ENCODE peak calls at places on chromosomes 6 and 20, in eight cellular contexts. D, J, O, A, C, Q, X and F are unnamed samples. For H3K4me1, the result is how much of the 10 kb centered on the place peaks cover.

GRCh38 chr6:28005975-28006374 is 48.9 kb downstream of the OR2B6 start:
- DNase-seq in C (no peak), Q (no peak), A (no peak), D (no peak), J (no peak), O (no peak), X (no peak), F (no peak)

GRCh38 chr6:70860044-70860443 is 96.8 kb downstream of the B3GAT2 start:
- DNase-seq in C (no peak), X (no peak), D (peak), Q (no peak), J (no peak), A (no peak), O (no peak), F (no peak)

GRCh38 chr6:99802396-99803031 is 191.5 kb downstream of the MCHR2 start:
- DNase-seq in Q (no peak), O (no peak), A (no peak), C (no peak), J (no peak), D (no peak), X (peak), F (no peak)

GRCh38 chr6:99434702-99435530 is 9.8 kb upstream of the PNISR start:
- DNase-seq in C (no peak), O (no peak), X (no peak), J (no peak), Q (no peak), A (no peak), D (peak), F (no peak)

GRCh38 chr20:57586370-57586793 is 25.5 kb downstream of the PCK1 start:
- DNase-seq in X (no peak), C (peak), O (peak), Q (no peak), J (peak), A (no peak), D (no peak), F (no peak)

GRCh38 chr6:140160494-140160893 is 786.0 kb upstream of the CITED2 start:
- DNase-seq in X (no peak), Q (no peak), A (no peak), C (no peak), D (no peak), J (no peak), O (no peak), F (no peak)

GRCh38 chr6:75333811-75334210 is 49.2 kb upstream of the TMEM30A start:
- DNase-seq in X (no peak), Q (no peak), J (no peak), C (no peak), A (no peak), O (no peak), D (no peak), F (no peak)

GRCh38 chr20:21105429-21106170 is 558 bp downstream of the LINC00237 start:
- DNase-seq in Q (no peak), C (no peak), J (peak), X (no peak), A (peak), D (no peak), O (no peak), F (no peak)

GRCh38 chr6:168578036-168578435 is 137.1 kb downstream of the SMOC2 start:
- DNase-seq in A (no peak), C (no peak), J (no peak), X (no peak), Q (no peak), D (no peak), O (no peak), F (no peak)

GRCh38 chr20:25059487-25059820 is 1.5 kb upstream of the ACSS1 start:
- DNase-seq in D (no peak), X (no peak), J (no peak), A (no peak), C (no peak), Q (no peak), O (no peak), F (no peak)

GRCh38 chr6:148999921-149000589 is 253.2 kb downstream of the UST start:
- DNase-seq in O (peak), D (peak), X (peak), A (no peak), J (peak), Q (peak), C (no peak), F (peak)

GRCh38 chr6:29671026-29671425 is 9.9 kb downstream of the ZFP57 start:
- DNase-seq in A (no peak), D (no peak), Q (no peak), C (no peak), X (no peak), O (no peak), J (no peak), F (no peak)

GRCh38 chr6:141202641-141203040 is 930.1 kb upstream of the GJE1 start:
- DNase-seq in O (no peak), D (no peak), C (no peak), Q (no peak), X (no peak), A (no peak), J (no peak), F (no peak)

GRCh38 chr6:163645560-163645959 is 231.0 kb downstream of the QKI start:
- DNase-seq in J (no peak), A (no peak), C (no peak), O (no peak), D (peak), X (no peak), Q (no peak), F (no peak)

GRCh38 chr6:11370191-11371018 is 137.9 kb upstream of the NEDD9 start:
- DNase-seq in D (no peak), C (no peak), J (peak), X (no peak), Q (no peak), O (no peak), A (peak), F (no peak)

GRCh38 chr6:139133272-139133671 is 1.6 kb upstream of the HECA start:
- DNase-seq in X (peak), O (no peak), C (no peak), A (no peak), D (no peak), J (peak), Q (no peak), F (no peak)

GRCh38 chr6:44576132-44576601 is 188.7 kb downstream of the CDC5L start:
- DNase-seq in O (peak), A (no peak), X (no peak), C (no peak), Q (no peak), J (no peak), D (peak), F (no peak)

GRCh38 chr20:53642196-53643030 is 48.8 kb upstream of the ZNF217 start:
- DNase-seq in C (no peak), A (no peak), D (peak), J (no peak), Q (no peak), X (peak), O (peak), F (no peak)

GRCh38 chr6:157148391-157149323 is 174.7 kb downstream of the TMEM242 start:
- DNase-seq in D (peak), A (peak), J (peak), C (no peak), X (peak), Q (peak), O (no peak), F (peak)

GRCh38 chr6:10099086-10099499 is 315.8 kb downstream of the TFAP2A start:
- DNase-seq in A (peak), X (peak), C (no peak), D (no peak), J (peak), O (peak), Q (peak), F (no peak)

GRCh38 chr20:48393721-48394120 is 434.1 kb downstream of the PREX1 start:
- DNase-seq in O (no peak), C (no peak), A (no peak), Q (no peak), D (no peak), J (no peak), X (no peak), F (no peak)

GRCh38 chr20:51365670-51366069 is 176.8 kb downstream of the NFATC2 start:
- DNase-seq in J (no peak), D (peak), O (no peak), A (no peak), C (no peak), Q (no peak), X (no peak), F (no peak)

GRCh38 chr20:46647469-46647868 is 3.8 kb downstream of the SLC13A3 start:
- DNase-seq in D (no peak), A (no peak), X (no peak), Q (no peak), C (no peak), O (no peak), J (no peak), F (no peak)

GRCh38 chr20:63457737-63458136 is 14.7 kb downstream of the KCNQ2 start:
- DNase-seq in X (peak), A (peak), O (no peak), Q (peak), D (no peak), C (no peak), J (no peak), F (peak)

DNA sequence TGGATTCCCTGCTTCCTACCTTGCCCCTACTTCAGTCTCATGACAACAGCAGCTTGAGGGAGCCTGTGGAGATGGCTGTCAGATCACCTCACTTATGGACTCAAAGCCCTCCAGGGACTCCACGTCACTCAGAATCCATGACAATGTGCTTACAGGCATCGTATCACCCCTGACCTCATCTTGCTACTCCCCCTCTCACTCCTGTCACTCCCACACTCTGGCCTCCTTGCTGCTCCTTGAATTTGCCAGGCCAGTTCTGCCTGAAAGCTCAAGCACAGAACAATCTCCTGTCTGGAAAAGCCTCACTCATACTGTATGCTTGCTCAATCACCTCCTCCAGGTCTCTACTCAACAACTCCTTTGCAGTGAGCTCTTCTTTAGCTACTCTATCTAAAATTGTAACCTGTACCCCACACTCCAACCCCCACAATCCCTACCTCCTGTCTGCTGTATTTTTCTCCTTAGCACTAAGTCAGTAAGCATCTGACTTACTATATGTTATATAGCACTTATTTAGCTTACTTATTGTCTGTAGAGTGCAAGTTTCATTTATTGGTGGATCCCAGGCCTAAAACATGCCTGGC is 10.7 kb upstream of the GSTA4 start:
- DNase-seq in D (no peak), J (no peak), Q (no peak), A (no peak), O (no peak), X (no peak), C (no peak), F (no peak)
- TF ChIP-seq CTCF in D (no peak), J (no peak), Q (no peak), A (no peak), O (no peak), X (no peak), C (no peak), F (no peak)

DNA sequence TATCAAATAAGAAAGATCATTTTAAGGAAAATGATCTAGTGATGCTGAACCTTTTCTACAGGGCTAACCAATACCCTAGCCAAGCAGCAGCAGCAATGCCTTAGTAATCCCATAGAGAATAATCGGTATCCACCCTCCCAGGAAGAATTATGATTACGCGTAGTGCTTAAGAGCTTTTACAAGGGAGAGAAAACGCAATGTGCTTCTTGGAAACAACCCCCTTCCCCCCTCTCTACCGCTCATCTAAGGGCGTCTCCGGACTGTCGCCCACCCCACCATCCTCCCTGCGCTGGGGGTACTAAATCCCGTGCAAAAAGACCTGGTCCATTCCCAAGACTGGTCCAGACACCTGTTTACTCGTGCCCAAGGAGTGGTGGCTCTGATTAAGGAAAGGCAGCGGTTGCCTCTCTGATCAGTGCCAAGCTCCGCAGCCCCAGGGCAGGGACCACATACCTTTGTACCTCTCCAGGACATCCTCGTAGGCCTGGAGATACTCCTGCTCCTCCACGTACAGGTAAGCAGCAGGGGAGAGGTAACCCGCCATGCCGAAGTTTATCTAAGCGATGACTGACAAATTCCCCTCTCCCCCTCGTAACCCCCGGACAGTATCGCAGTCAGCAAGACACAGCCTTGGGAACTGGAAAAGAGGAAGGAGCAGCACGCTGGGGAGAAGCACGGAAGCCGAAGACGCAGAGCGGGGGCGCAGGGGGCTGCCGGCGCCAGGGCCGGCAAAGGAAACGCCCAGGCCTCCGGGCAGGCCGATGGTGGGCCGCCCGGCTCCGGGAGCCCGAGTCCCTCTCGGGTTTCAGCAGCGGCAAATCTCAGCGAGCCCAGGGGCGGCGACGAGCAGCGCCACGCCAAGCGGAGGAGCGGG is 112.1 kb upstream of the BEND6 start:
- DNase-seq in O (no peak), X (peak), J (peak), A (no peak), Q (peak), C (peak), D (peak), F (peak)
- H3K4me1 ChIP-seq in O (under half), X (under half), J (under half), A (under half), Q (under half), C (under half), D (under half), F (half or more)

DNA sequence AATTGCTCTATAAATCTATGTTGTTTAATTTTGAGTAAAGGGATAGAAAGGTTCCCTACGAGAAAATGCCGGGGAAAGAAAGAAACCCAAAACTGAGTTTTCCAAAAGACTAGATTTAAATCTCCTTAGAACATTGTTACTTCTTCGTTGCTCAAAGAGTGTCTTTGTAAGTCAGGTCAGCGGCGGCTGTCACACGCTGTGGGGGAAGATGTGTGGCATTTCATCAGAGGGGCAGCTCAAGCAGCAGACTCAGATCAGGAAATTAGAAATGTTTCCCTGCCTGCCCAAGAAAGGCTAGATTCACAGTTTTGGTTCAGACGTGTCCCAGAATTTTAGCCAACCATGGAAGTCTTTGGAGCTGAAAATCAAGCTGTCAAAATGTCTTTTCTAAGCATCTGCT is 188.0 kb upstream of the PRND start:
- DNase-seq in O (no peak), X (no peak), D (no peak), J (no peak), A (no peak), C (no peak), Q (no peak), F (no peak)
- H3K4me3 ChIP-seq in O (no peak), X (no peak), D (no peak), J (no peak), A (no peak), C (no peak), Q (no peak), F (no peak)

DNA sequence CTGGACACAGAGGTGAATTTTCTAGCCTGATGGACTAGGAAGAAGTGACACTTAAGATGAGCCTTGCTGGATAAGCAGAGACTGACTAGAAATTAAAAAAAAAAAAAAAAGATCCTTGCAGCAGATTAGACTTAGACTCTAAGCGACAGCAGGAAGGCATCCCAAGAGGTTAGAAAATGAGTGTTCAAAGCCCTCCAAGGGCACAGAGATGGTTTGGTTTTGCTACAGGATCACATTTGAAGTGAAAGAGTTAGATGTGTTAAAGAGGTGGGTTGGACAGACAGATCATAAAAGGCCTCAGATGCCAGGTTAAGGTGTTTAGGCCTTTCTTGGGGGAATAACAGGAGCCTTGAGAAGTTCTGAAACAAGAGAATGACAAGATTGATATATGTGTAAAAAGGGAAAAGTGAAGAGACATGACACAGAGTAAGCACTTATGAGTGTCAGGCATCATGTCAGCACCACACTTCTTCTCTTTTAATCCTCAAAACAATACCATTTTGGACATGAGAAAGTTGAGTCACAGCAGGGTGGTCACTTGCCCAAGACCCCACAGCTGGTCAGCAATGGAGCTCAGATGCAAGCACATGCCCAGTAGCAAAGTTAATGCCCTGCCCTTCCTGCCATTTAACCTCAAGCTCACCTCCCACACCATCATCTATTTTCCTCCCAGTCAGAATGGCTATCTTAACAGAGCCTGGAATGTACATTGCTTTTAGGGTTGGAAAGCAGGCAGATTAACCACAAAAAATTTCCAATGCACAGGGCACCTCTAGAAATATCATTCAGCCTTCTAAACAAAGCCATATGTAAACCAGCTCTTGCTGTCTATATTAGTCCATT is 107.3 kb downstream of the FYN start:
- DNase-seq in C (no peak), Q (no peak), O (no peak), X (no peak), D (peak), A (no peak), J (no peak), F (no peak)
- TF ChIP-seq CTCF in C (no peak), Q (no peak), O (no peak), X (no peak), D (no peak), A (no peak), J (no peak), F (no peak)

GRCh38 chr20:37339208-37339607 is 6.7 kb upstream of the SRC start:
- DNase-seq in J (peak), Q (no peak), O (no peak), X (no peak), C (no peak), A (no peak), D (no peak), F (no peak)

GRCh38 chr20:37335642-37336368 is 10.1 kb upstream of the SRC start:
- DNase-seq in A (no peak), D (no peak), O (no peak), J (no peak), C (no peak), Q (no peak), X (no peak), F (no peak)

GRCh38 chr20:37337208-37337955 is 8.6 kb upstream of the SRC start:
- DNase-seq in A (no peak), C (no peak), D (no peak), O (no peak), X (no peak), J (peak), Q (no peak), F (no peak)

GRCh38 chr20:37334450-37334849 is 11.5 kb upstream of the SRC start:
- DNase-seq in A (no peak), Q (no peak), J (no peak), C (peak), D (no peak), O (no peak), X (no peak), F (no peak)

GRCh38 chr20:37336369-37337207 is 9.4 kb upstream of the SRC start:
- DNase-seq in J (peak), O (no peak), X (no peak), Q (peak), D (no peak), A (peak), C (peak), F (peak)
- H3K4me1 ChIP-seq in J (under half), O (under half), X (under half), Q (under half), D (under half), A (under half), C (under half), F (under half)

GRCh38 chr6:122995930-122996796 is at the start of gene CLVS2:
- DNase-seq in O (no peak), Q (peak), X (peak), D (peak), A (peak), C (no peak), J (peak), F (no peak)
- H3K4me3 ChIP-seq in O (no peak), Q (peak), X (no peak), D (peak), A (peak), C (no peak), J (no peak), F (peak)

GRCh38 chr6:80425089-80425823 is 318.8 kb downstream of the BCKDHB start:
- DNase-seq in J (no peak), C (no peak), D (peak), A (no peak), Q (no peak), X (no peak), O (no peak), F (no peak)
- TF ChIP-seq CTCF in J (no peak), C (no peak), D (peak), A (no peak), Q (no peak), X (no peak), O (no peak), F (no peak)

GRCh38 chr6:121647905-121648304 is 212.5 kb downstream of the GJA1 start:
- DNase-seq in O (no peak), C (no peak), D (peak), A (no peak), X (no peak), J (no peak), Q (no peak), F (no peak)
- H3K4me1 ChIP-seq in O (under half), C (under half), D (under half), A (under half), X (under half), J (under half), Q (under half), F (under half)

GRCh38 chr20:40232288-40232687 is 456.7 kb downstream of the MAFB start:
- DNase-seq in Q (no peak), D (no peak), O (no peak), J (no peak), A (no peak), X (no peak), C (no peak), F (no peak)
- H3K4me3 ChIP-seq in Q (no peak), D (no peak), O (no peak), J (no peak), A (no peak), X (no peak), C (no peak), F (no peak)